ENCODE peak calls at places on chromosomes 3 and 15, in seven cellular contexts. I, E, C, U, G, Q and K are unnamed samples.

GRCh38 chr15:47405768-47406167 is 311.5 kb upstream of the SEMA6D start:
- DNase-seq in E (no peak), G (no peak), U (no peak), C (no peak), Q (no peak), I (no peak), K (no peak)

GRCh38 chr3:13134166-13134878 is 61.1 kb upstream of the IQSEC1 start:
- DNase-seq in E (no peak), I (no peak), C (no peak), G (no peak), Q (no peak), U (no peak), K (peak; percentile 14)

GRCh38 chr3:59609967-59610366 is 560.1 kb upstream of the CFAP20DC start:
- DNase-seq in E (no peak), U (no peak), G (no peak), I (no peak), Q (no peak), C (no peak), K (no peak)

GRCh38 chr15:32105258-32106248 is 75.2 kb downstream of the CHRNA7 start:
- DNase-seq in G (no peak), U (no peak), I (no peak), C (no peak), E (no peak), Q (no peak), K (no peak)

GRCh38 chr3:142588708-142589107 is 7.5 kb upstream of the PLS1 start:
- DNase-seq in C (no peak), G (no peak), I (no peak), Q (no peak), U (no peak), E (no peak), K (no peak)

GRCh38 chr3:62084558-62084957 is 288.8 kb downstream of the FEZF2 start:
- DNase-seq in I (peak; percentile 9), E (no peak), G (no peak), Q (peak; percentile 7), U (no peak), C (no peak), K (no peak)

GRCh38 chr15:70507772-70508351 is 255.5 kb downstream of the UACA start:
- DNase-seq in Q (peak; percentile 38), I (peak; percentile 37), G (no peak), E (no peak), U (no peak), C (no peak), K (peak; percentile 96)

GRCh38 chr15:70265986-70266385 is 168.3 kb upstream of the TLE3 start:
- DNase-seq in Q (no peak), E (no peak), G (no peak), I (no peak), C (no peak), U (no peak), K (no peak)

GRCh38 chr3:192850501-192850981 is 67.1 kb downstream of the MB21D2 start:
- DNase-seq in U (no peak), I (peak; percentile 73), E (no peak), Q (peak; percentile 86), G (no peak), C (no peak), K (no peak)

GRCh38 chr3:182668541-182668940 is 124.8 kb upstream of the ATP11B start:
- DNase-seq in I (no peak), C (no peak), U (no peak), E (no peak), Q (no peak), G (no peak), K (no peak)

GRCh38 chr15:41256577-41257038 is 25.5 kb downstream of the CHP1 start:
- DNase-seq in E (no peak), I (no peak), Q (no peak), C (no peak), U (no peak), G (no peak), K (no peak)

GRCh38 chr15:100968043-100968966 is 49.1 kb downstream of the LRRK1 start:
- DNase-seq in E (no peak), Q (peak; percentile 81), I (peak; percentile 67), C (no peak), G (no peak), U (no peak), K (no peak)

GRCh38 chr15:90336705-90337141 is 15.4 kb upstream of the ZNF774 start:
- DNase-seq in I (peak; percentile 34), U (no peak), G (no peak), E (no peak), Q (peak; percentile 85), C (no peak), K (peak; percentile 82)

GRCh38 chr15:67937153-67937761 is 97.4 kb upstream of the RNU6-1 start:
- DNase-seq in C (no peak), G (no peak), I (no peak), U (no peak), E (no peak), Q (no peak), K (no peak)

GRCh38 chr3:133494469-133494868 is 79.0 kb upstream of the CDV3 start:
- DNase-seq in G (no peak), U (no peak), C (no peak), I (no peak), Q (peak; percentile 20), E (no peak), K (no peak)

GRCh38 chr3:50267280-50267913 is 1.6 kb upstream of the SEMA3B start:
- DNase-seq in G (no peak), I (no peak), Q (no peak), E (no peak), U (no peak), C (no peak), K (no peak)

GRCh38 chr3:56361731-56362130 is 106.5 kb downstream of the ERC2 start:
- DNase-seq in C (no peak), G (no peak), I (peak; percentile 7), Q (no peak), U (no peak), E (no peak), K (no peak)

DNA sequence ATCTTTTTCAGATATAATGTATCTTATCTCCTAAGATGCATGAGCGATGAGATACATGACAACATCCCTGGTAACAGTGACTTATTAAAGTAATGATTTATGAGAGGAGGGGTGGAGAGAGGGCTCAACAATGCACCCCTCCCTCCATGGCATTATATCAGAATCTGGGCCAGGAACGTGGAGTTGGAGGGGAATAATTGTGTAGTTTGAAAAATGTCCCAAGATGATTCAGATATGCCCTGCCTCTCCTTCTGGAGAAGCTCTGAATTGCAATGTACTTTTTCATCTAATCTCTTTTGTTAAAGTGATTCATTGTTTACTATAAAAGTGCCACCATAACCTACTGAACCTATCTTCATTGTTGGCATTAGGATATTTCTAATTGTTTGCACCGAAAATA is 86.5 kb downstream of the FRMD4B start:
- DNase-seq in C (no peak), E (no peak), G (no peak), Q (no peak), I (no peak), U (no peak), K (no peak)
- TF ChIP-seq CTCF in C (no peak), E (no peak), G (no peak), Q (no peak), I (peak; percentile 23), U (no peak), K (no peak)

GRCh38 chr3:70053293-70053692 is 53.8 kb downstream of the SAMMSON start:
- DNase-seq in E (no peak), G (no peak), Q (no peak), U (no peak), C (no peak), I (no peak), K (no peak)
- TF ChIP-seq CTCF in E (no peak), G (no peak), Q (no peak), U (no peak), C (no peak), I (no peak), K (no peak)

GRCh38 chr3:46090161-46090591 is 62.9 kb upstream of the XCR1 start:
- DNase-seq in I (no peak), U (no peak), C (no peak), E (no peak), G (no peak), Q (no peak), K (peak; percentile 82)

GRCh38 chr3:46089237-46090011 is 62.1 kb upstream of the XCR1 start:
- DNase-seq in G (no peak), Q (peak; percentile 93), E (peak; percentile 79), U (peak; percentile 52), C (no peak), I (peak; percentile 71), K (peak; percentile 100)

GRCh38 chr3:46085421-46086082 is 58.3 kb upstream of the XCR1 start:
- DNase-seq in Q (no peak), C (no peak), E (no peak), G (no peak), U (no peak), I (no peak), K (no peak)

GRCh38 chr3:46086083-46086437 is 58.8 kb upstream of the XCR1 start:
- DNase-seq in U (no peak), C (no peak), E (no peak), G (no peak), Q (no peak), I (no peak), K (no peak)

GRCh38 chr3:46087871-46088270 is 60.6 kb upstream of the XCR1 start:
- DNase-seq in G (no peak), C (no peak), U (no peak), Q (peak; percentile 41), I (peak; percentile 46), E (no peak), K (peak; percentile 69)
- TF ChIP-seq CTCF in G (no peak), C (no peak), U (no peak), Q (peak; percentile 46), I (peak; percentile 35), E (peak; percentile 17), K (peak; percentile 70)

DNA sequence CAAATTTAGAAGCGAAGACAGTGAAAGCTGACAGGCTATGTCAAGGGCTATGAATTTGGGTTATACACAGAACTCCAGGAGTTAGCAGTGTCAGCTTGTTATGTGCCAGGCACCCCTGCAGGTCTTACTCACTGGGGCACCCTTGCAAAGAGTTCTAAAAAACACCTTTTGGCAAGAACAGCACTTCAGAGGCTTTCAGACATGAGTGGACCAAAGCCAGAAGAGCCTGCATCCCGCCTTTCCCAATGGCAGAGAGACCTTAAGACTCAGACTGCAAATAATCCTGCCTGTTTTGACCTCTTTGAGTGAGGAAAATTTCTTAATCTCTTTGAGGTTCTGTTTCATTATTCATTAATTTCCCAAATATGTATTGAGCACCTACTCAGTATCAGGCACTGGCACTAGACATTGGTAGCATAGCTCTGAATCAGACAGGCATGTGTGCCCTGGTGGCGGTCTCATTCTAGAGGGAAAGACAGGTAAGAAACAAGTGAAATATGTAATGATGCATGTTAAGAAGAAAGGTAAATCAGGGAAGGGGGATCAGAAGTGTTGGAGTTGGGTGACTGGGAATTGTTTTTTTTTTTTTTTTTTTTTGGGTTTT is 280.0 kb downstream of the KBTBD8 start:
- DNase-seq in C (no peak), G (no peak), E (no peak), Q (no peak), U (no peak), I (no peak), K (no peak)
- TF ChIP-seq CTCF in C (no peak), G (no peak), E (no peak), Q (no peak), U (no peak), I (no peak), K (no peak)

GRCh38 chr3:11878837-11879236 is 32.2 kb upstream of the TAMM41 start:
- DNase-seq in C (no peak), U (no peak), G (no peak), Q (no peak), I (no peak), E (no peak), K (no peak)
- TF ChIP-seq CTCF in C (no peak), U (no peak), G (no peak), Q (no peak), I (no peak), E (no peak), K (no peak)